ENCODE peak calls at places on chromosomes 3 and 15, in seven cellular contexts. One of them, this sample, is unnamed.

GRCh38 chr3:51961607-51962569 is 5.4 kb downstream of the PCBP4 start:
- DNase-seq in AG04450: no peak
- DNase-seq in NCI-H1105: no peak
- DNase-seq in skeletal muscle cell: no peak
- DNase-seq in iPS DF 19.7: no peak
- DNase-seq in Ammon's horn: no peak
- DNase-seq in H9: no peak
- DNase-seq in this sample: no peak

GRCh38 chr3:152611905-152612304 is 223.0 kb upstream of the P2RY1 start:
- DNase-seq in AG04450: no peak
- DNase-seq in H9: no peak
- DNase-seq in iPS DF 19.7: no peak
- DNase-seq in NCI-H1105: no peak
- DNase-seq in skeletal muscle cell: no peak
- DNase-seq in Ammon's horn: peak
- DNase-seq in this sample: no peak

GRCh38 chr3:168884353-168884903 is 779.1 kb downstream of the MECOM start:
- DNase-seq in skeletal muscle cell: peak
- DNase-seq in H9: no peak
- DNase-seq in AG04450: peak
- DNase-seq in Ammon's horn: peak
- DNase-seq in iPS DF 19.7: no peak
- DNase-seq in NCI-H1105: peak
- DNase-seq in this sample: no peak

GRCh38 chr15:74620636-74621545 is 5.3 kb downstream of the CLK3 start:
- DNase-seq in iPS DF 19.7: peak
- DNase-seq in H9: peak
- DNase-seq in skeletal muscle cell: no peak
- DNase-seq in AG04450: no peak
- DNase-seq in Ammon's horn: peak
- DNase-seq in NCI-H1105: no peak
- DNase-seq in this sample: no peak

GRCh38 chr3:139716908-139717485 is 39.2 kb upstream of the NMNAT3 start:
- DNase-seq in Ammon's horn: no peak
- DNase-seq in iPS DF 19.7: no peak
- DNase-seq in NCI-H1105: no peak
- DNase-seq in skeletal muscle cell: no peak
- DNase-seq in H9: no peak
- DNase-seq in AG04450: no peak
- DNase-seq in this sample: no peak

GRCh38 chr3:16243706-16244490 is 20.8 kb downstream of the DPH3 start:
- DNase-seq in NCI-H1105: no peak
- DNase-seq in Ammon's horn: no peak
- DNase-seq in AG04450: no peak
- DNase-seq in skeletal muscle cell: no peak
- DNase-seq in H9: no peak
- DNase-seq in iPS DF 19.7: no peak
- DNase-seq in this sample: no peak

GRCh38 chr3:134430174-134430573 is 55.6 kb downstream of the ANAPC13 start:
- DNase-seq in H9: no peak
- DNase-seq in skeletal muscle cell: no peak
- DNase-seq in iPS DF 19.7: no peak
- DNase-seq in NCI-H1105: no peak
- DNase-seq in AG04450: no peak
- DNase-seq in Ammon's horn: no peak
- DNase-seq in this sample: no peak

GRCh38 chr3:38165722-38166387 is 518 bp downstream of the OXSR1 start:
- DNase-seq in AG04450: no peak
- DNase-seq in skeletal muscle cell: no peak
- DNase-seq in Ammon's horn: peak
- DNase-seq in H9: no peak
- DNase-seq in NCI-H1105: no peak
- DNase-seq in iPS DF 19.7: no peak
- DNase-seq in this sample: no peak

GRCh38 chr15:38994310-38994709 is 429.7 kb upstream of the RASGRP1 start:
- DNase-seq in Ammon's horn: peak
- DNase-seq in NCI-H1105: no peak
- DNase-seq in H9: no peak
- DNase-seq in skeletal muscle cell: no peak
- DNase-seq in iPS DF 19.7: no peak
- DNase-seq in AG04450: no peak
- DNase-seq in this sample: no peak

GRCh38 chr3:150410311-150411105 is 2.4 kb downstream of the TSC22D2 start:
- DNase-seq in skeletal muscle cell: no peak
- DNase-seq in H9: peak
- DNase-seq in Ammon's horn: peak
- DNase-seq in AG04450: no peak
- DNase-seq in NCI-H1105: peak
- DNase-seq in iPS DF 19.7: no peak
- DNase-seq in this sample: no peak

GRCh38 chr15:38129531-38130199 is 123.0 kb upstream of the SPRED1 start:
- DNase-seq in AG04450: peak
- DNase-seq in H9: no peak
- DNase-seq in skeletal muscle cell: peak
- DNase-seq in iPS DF 19.7: no peak
- DNase-seq in NCI-H1105: no peak
- DNase-seq in Ammon's horn: peak
- DNase-seq in this sample: peak

GRCh38 chr3:156233875-156234274 is 113.5 kb downstream of the KCNAB1 start:
- DNase-seq in H9: no peak
- DNase-seq in NCI-H1105: no peak
- DNase-seq in iPS DF 19.7: no peak
- DNase-seq in skeletal muscle cell: no peak
- DNase-seq in Ammon's horn: no peak
- DNase-seq in AG04450: no peak
- DNase-seq in this sample: no peak

GRCh38 chr3:106299300-106300098 is 430.7 kb upstream of the CBLB start:
- DNase-seq in iPS DF 19.7: no peak
- DNase-seq in AG04450: no peak
- DNase-seq in Ammon's horn: no peak
- DNase-seq in skeletal muscle cell: peak
- DNase-seq in H9: no peak
- DNase-seq in NCI-H1105: no peak
- DNase-seq in this sample: no peak

GRCh38 chr3:156300929-156301806 is 180.8 kb downstream of the KCNAB1 start:
- DNase-seq in Ammon's horn: no peak
- DNase-seq in NCI-H1105: no peak
- DNase-seq in iPS DF 19.7: no peak
- DNase-seq in skeletal muscle cell: no peak
- DNase-seq in H9: no peak
- DNase-seq in AG04450: no peak
- DNase-seq in this sample: no peak

GRCh38 chr15:25787855-25788521 is 75.1 kb downstream of the ATP10A start:
- DNase-seq in skeletal muscle cell: no peak
- DNase-seq in NCI-H1105: no peak
- DNase-seq in Ammon's horn: no peak
- DNase-seq in AG04450: no peak
- DNase-seq in iPS DF 19.7: no peak
- DNase-seq in H9: no peak
- DNase-seq in this sample: no peak

This sample was measured in AG04449.